ENCODE peak calls at places on chromosomes 4 and X, in four cellular contexts. B, R, E and H are unnamed samples.

GRCh38 chrX:43005561-43005960 is 227.6 kb upstream of the PPP1R2C start:
- DNase-seq in B (no peak), R (no peak), E (no peak), H (no peak)

GRCh38 chrX:137432609-137433008 is 133.3 kb upstream of the ZIC3 start:
- DNase-seq in B (no peak), R (no peak), E (no peak), H (peak)

GRCh38 chr4:109067509-109068205 is 234.8 kb downstream of the COL25A1 start:
- DNase-seq in B (peak), R (peak), E (no peak), H (no peak)

GRCh38 chr4:629916-630641 is 4.7 kb downstream of the PDE6B start:
- DNase-seq in B (no peak), R (peak), E (no peak), H (no peak)

GRCh38 chrX:8179653-8180052 is 8.6 kb upstream of the VCX2 start:
- DNase-seq in B (peak), R (no peak), E (no peak), H (no peak)

GRCh38 chr4:149914521-149915115 is 99.0 kb upstream of the IQCM start:
- DNase-seq in B (peak), R (no peak), E (peak), H (peak)

GRCh38 chr4:113869743-113870375 is 108.3 kb upstream of the CAMK2D start:
- DNase-seq in B (peak), R (no peak), E (no peak), H (no peak)

GRCh38 chr4:158729716-158730559 is 6.7 kb upstream of the PPID start:
- DNase-seq in B (peak), R (peak), E (peak), H (peak)

GRCh38 chr4:146179784-146180405 is 4.4 kb downstream of the LSM6 start:
- DNase-seq in B (no peak), R (no peak), E (no peak), H (no peak)

GRCh38 chr4:15920723-15921591 is 17.6 kb downstream of the FGFBP1 start:
- DNase-seq in B (peak), R (no peak), E (peak), H (peak)

GRCh38 chrX:100263650-100264049 is 146.4 kb downstream of the PCDH19 start:
- DNase-seq in B (no peak), R (no peak), E (no peak), H (no peak)

GRCh38 chrX:23742693-23743622 is at the start of gene ACOT9:
- DNase-seq in B (peak), R (peak), E (peak), H (peak)

GRCh38 chr4:143089291-143089690 is 95.4 kb upstream of the USP38 start:
- DNase-seq in B (no peak), R (no peak), E (no peak), H (no peak)

GRCh38 chr4:165580379-165580905 is 201.6 kb downstream of the CPE start:
- DNase-seq in B (peak), R (no peak), E (no peak), H (peak)

GRCh38 chr4:117957570-117957969 is 76.7 kb upstream of the NDST3 start:
- DNase-seq in B (no peak), R (no peak), E (no peak), H (no peak)

GRCh38 chrX:13103111-13103913 is 58.9 kb upstream of the FAM9C start:
- DNase-seq in B (peak), R (no peak), E (no peak), H (no peak)

GRCh38 chr4:93084599-93085305 is 743.8 kb upstream of the ATOH1 start:
- DNase-seq in B (no peak), R (no peak), E (no peak), H (no peak)

GRCh38 chr4:139950568-139950967 is 203.4 kb downstream of the MAML3 start:
- DNase-seq in B (no peak), R (no peak), E (no peak), H (peak)

GRCh38 chr4:129358571-129358970 is 262.6 kb downstream of the C4orf33 start:
- DNase-seq in B (peak), R (no peak), E (no peak), H (peak)

GRCh38 chr4:155442267-155443105 is 65.7 kb upstream of the MAP9 start:
- DNase-seq in B (peak), R (peak), E (peak), H (peak)

GRCh38 chr4:10243856-10244255 is 127.3 kb upstream of the WDR1 start:
- DNase-seq in B (no peak), R (no peak), E (no peak), H (no peak)

GRCh38 chr4:8306511-8307021 is 37.0 kb downstream of the HTRA3 start:
- DNase-seq in B (peak), R (peak), E (peak), H (no peak)

GRCh38 chr4:187157380-187157958 is 433.8 kb upstream of the FAT1 start:
- DNase-seq in B (no peak), R (no peak), E (no peak), H (no peak)

GRCh38 chr4:13378973-13379759 is 105.0 kb downstream of the RAB28 start:
- DNase-seq in B (no peak), R (no peak), E (no peak), H (no peak)

GRCh38 chrX:21730011-21730410 is 27.9 kb downstream of the SMPX start:
- DNase-seq in B (no peak), R (no peak), E (no peak), H (no peak)

GRCh38 chrX:152926279-152926678 is 28.4 kb downstream of the ZNF185 start:
- DNase-seq in B (peak), R (no peak), E (peak), H (peak)

GRCh38 chr4:179125870-179126269 is 1683.6 kb upstream of the AGA start:
- DNase-seq in B (no peak), R (no peak), E (no peak), H (no peak)

GRCh38 chr4:179130122-179130714 is 1688.0 kb upstream of the AGA start:
- DNase-seq in B (no peak), R (no peak), E (no peak), H (no peak)

GRCh38 chr4:179124419-179124818 is 1682.2 kb upstream of the AGA start:
- DNase-seq in B (no peak), R (no peak), E (no peak), H (no peak)

GRCh38 chr4:179124957-179125356 is 1682.7 kb upstream of the AGA start:
- DNase-seq in B (no peak), R (no peak), E (no peak), H (no peak)

DNA sequence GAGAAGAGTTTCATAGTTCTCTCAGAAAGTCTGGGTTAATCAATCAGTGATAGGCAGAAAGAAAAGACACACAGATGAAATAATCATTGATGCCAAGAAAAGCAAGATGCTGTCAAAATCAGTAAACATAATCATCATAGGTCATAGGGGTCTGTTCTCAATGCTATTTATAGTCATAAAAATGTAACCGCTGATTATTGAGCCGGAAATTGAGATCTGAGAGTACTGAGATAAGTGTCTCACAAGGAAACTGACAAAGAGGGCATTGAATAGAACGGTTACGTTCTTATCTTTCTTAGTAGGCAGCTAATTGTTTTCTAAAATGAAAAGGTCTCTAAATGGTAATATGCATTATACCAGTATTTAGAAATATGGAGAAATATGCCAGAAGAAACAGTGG is 1686.1 kb upstream of the AGA start:
- DNase-seq in B (no peak), R (no peak), E (no peak), H (no peak)
- H3K4me3 ChIP-seq in B (no peak), R (no peak), E (no peak), H (no peak)

GRCh38 chr4:4396628-4397440 is 9.9 kb downstream of the NSG1 start:
- DNase-seq in B (no peak), R (no peak), E (no peak), H (no peak)

GRCh38 chr4:4397441-4397819 is 10.5 kb downstream of the NSG1 start:
- DNase-seq in B (no peak), R (no peak), E (no peak), H (no peak)

GRCh38 chr4:4394644-4395043 is 7.7 kb downstream of the NSG1 start:
- DNase-seq in B (no peak), R (no peak), E (no peak), H (no peak)

GRCh38 chr4:4398430-4398829 is 11.5 kb downstream of the NSG1 start:
- DNase-seq in B (no peak), R (no peak), E (no peak), H (no peak)

GRCh38 chr4:4395849-4396627 is 9.1 kb downstream of the NSG1 start:
- DNase-seq in B (peak), R (no peak), E (no peak), H (no peak)
- TF ChIP-seq CTCF in B (no peak), R (no peak), E (no peak), H (no peak)

DNA sequence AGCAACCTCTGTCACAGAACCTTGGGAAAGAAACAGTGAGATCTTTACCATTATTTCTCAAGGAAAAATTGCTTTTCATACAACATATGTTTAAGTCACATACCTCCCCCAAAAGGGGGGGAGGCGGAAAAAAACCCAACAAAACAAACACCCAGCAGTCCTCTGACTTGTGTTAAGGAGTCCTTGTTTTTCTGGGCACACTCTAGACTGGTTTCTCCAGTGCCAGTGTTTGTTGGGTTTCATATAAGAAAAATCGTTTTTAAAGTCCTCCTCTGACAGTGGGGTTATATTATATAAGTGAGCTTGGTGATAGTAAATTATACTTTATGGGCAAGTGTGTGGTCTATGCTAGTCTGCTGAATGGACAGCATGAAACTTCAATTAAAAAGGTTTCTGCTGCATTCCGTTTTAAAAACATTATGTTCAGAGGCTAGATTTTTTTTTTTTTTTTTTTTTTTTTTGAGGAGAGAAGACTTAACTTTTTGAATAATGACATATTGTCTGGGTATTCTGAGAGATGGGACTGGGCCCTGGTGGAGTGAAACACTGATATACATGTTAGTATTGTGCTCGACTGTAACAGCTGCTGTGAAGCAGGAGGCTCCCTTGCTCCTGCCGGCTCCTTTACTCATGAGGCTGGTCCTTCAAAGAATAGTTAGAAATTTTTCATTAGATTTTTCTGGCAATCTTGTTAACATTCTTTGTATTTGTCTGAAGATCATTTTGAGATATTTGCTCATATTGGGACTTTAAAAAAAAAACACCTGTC is 73.1 kb downstream of the TMEM131L start:
- DNase-seq in B (no peak), R (no peak), E (no peak), H (no peak)
- H3K4me3 ChIP-seq in B (peak), R (peak), E (no peak), H (peak)

DNA sequence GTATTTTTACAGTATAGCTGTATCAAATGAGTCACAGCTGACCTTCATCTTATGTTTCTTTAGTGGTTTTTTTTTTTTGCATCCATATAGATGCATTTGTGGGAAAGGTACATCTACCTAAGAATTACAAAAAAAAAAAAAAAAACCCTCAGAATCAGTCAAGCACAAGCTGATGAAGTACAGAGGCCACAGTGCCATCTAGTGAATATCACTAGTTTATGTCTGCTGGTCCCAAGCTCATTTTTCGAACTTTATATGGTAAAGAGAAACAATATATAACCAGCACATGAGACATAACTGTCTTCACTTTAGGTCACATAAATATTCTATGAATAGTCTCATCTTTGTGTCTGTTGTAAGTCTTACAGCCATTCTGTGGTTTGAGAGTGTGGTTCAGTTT is 220.1 kb downstream of the DLG3 start:
- DNase-seq in B (peak), R (no peak), E (no peak), H (peak)
- TF ChIP-seq CTCF in B (peak), R (peak), E (no peak), H (peak)

GRCh38 chr4:76802546-76803021 is 95.4 kb downstream of the SOWAHB start:
- DNase-seq in B (no peak), R (no peak), E (no peak), H (no peak)
- H3K4me3 ChIP-seq in B (no peak), R (peak), E (no peak), H (no peak)

GRCh38 chr4:120870279-120870673 is 52.2 kb downstream of the PRDM5 start:
- DNase-seq in B (no peak), R (no peak), E (no peak), H (no peak)
- TF ChIP-seq CTCF in B (no peak), R (no peak), E (no peak), H (peak)